ENCODE peak calls at places on chromosomes 13 and 19, in five cellular contexts. D, X, I, A and E are unnamed samples.

GRCh38 chr19:47729468-47729798 is 15.9 kb upstream of the NOP53 start:
- DNase-seq in A (peak), D (peak), X (peak), I (peak), E (no peak)

GRCh38 chr19:46297700-46298476 is 1.0 kb downstream of the HIF3A start:
- DNase-seq in D (no peak), X (peak), I (peak), A (peak), E (no peak)

GRCh38 chr19:52600639-52601024 is 30.5 kb downstream of the ZNF701 start:
- DNase-seq in A (peak), D (peak), X (peak), I (no peak), E (no peak)

GRCh38 chr13:57629821-57630235 is 1.7 kb upstream of the PCDH17 start:
- DNase-seq in A (peak), X (peak), I (peak), D (peak), E (peak)

GRCh38 chr13:27423333-27423732 is 1.1 kb upstream of the GTF3A start:
- DNase-seq in I (no peak), X (no peak), A (no peak), D (no peak), E (no peak)

GRCh38 chr19:50008532-50008931 is 16.6 kb downstream of the VRK3 start:
- DNase-seq in A (no peak), X (no peak), I (no peak), D (no peak), E (peak)

GRCh38 chr19:51096473-51097165 is 11.6 kb downstream of the CTU1 start:
- DNase-seq in A (no peak), I (no peak), D (no peak), X (no peak), E (no peak)

GRCh38 chr19:33670398-33670797 is 48.6 kb downstream of the CHST8 start:
- DNase-seq in A (no peak), X (no peak), D (no peak), I (no peak), E (no peak)

GRCh38 chr13:43664700-43665191 is 122.0 kb downstream of the ENOX1 start:
- DNase-seq in D (peak), A (peak), X (peak), I (peak), E (no peak)

GRCh38 chr13:40087021-40088002 is 431.9 kb downstream of the COG6 start:
- DNase-seq in X (no peak), D (no peak), I (no peak), A (no peak), E (no peak)

GRCh38 chr13:31225180-31225579 is 25.4 kb downstream of the B3GLCT start:
- DNase-seq in A (no peak), I (no peak), X (no peak), D (no peak), E (no peak)

GRCh38 chr13:103436057-103436654 is 369.9 kb upstream of the SLC10A2 start:
- DNase-seq in A (no peak), I (no peak), X (no peak), D (no peak), E (no peak)

GRCh38 chr19:40445637-40445944 is 1.5 kb upstream of the SERTAD3 start:
- DNase-seq in A (no peak), D (no peak), I (no peak), X (no peak), E (no peak)

GRCh38 chr19:40443930-40444180 is 280 bp downstream of the SERTAD3 start:
- DNase-seq in I (no peak), A (no peak), X (no peak), D (no peak), E (no peak)

GRCh38 chr19:40443131-40443929 is 805 bp downstream of the SERTAD3 start:
- DNase-seq in I (peak), X (peak), A (peak), D (peak), E (peak)

GRCh38 chr19:40445006-40445312 is 824 bp upstream of the SERTAD3 start:
- DNase-seq in A (no peak), D (no peak), I (no peak), X (no peak), E (no peak)

DNA sequence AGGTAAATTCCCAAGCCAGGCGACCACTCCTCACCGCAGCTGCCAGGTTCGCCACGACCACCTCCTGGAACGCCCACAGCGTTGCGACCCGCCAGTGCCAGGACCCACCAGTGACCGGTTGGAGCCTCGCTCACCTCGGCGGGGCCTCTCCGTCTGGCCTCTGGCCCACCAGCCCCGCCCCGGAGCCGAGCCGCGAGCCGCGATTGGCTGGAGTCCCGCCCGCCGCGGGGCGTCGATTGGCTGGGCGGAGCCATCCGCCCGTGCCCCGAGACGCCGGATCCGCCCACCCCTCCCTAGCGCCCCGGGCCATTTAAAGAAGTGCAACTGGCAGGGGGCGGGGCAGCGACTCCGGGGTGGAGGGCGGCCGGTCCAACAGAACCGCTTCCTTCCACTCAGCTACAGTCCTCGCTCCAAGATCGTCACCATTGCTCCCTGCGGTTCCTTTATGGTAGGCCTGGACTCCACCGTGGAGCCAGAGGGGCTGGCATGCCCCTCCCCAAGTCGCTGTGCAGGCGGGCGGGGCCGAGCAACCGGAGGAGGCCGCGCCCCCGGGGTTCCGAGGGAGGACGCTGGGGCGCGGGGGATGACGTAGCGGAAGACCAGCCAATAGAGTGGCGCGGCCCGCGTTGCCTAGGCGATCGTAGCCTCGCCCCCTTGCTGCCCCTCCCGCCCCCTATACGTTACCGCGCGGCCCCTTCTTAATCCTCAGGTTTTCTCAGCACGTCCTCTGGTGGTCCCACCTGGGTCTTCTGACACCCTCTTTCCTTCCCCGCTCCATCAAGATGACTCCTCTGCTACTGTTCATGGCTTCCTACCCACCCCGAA is at the start of gene SERTAD3:
- DNase-seq in X (peak), D (peak), I (peak), A (peak), E (peak)
- TF ChIP-seq CTCF in X (no peak), D (peak), I (peak), A (no peak), E (peak)

GRCh38 chr13:49844191-49844590 is 51.7 kb upstream of the KPNA3 start:
- DNase-seq in D (no peak), I (no peak), X (no peak), A (no peak), E (no peak)

GRCh38 chr13:49840667-49841066 is 48.2 kb upstream of the KPNA3 start:
- DNase-seq in I (no peak), D (no peak), A (no peak), X (no peak), E (no peak)

GRCh38 chr13:49836516-49836915 is 44.0 kb upstream of the KPNA3 start:
- DNase-seq in A (no peak), I (no peak), D (no peak), X (no peak), E (no peak)

GRCh38 chr13:49838989-49839388 is 46.5 kb upstream of the KPNA3 start:
- DNase-seq in X (no peak), A (no peak), D (no peak), I (no peak), E (no peak)

GRCh38 chr13:49840266-49840665 is 47.8 kb upstream of the KPNA3 start:
- DNase-seq in A (no peak), I (no peak), X (no peak), D (peak), E (no peak)
- TF ChIP-seq CTCF in A (no peak), I (no peak), X (no peak), D (no peak), E (no peak)

DNA sequence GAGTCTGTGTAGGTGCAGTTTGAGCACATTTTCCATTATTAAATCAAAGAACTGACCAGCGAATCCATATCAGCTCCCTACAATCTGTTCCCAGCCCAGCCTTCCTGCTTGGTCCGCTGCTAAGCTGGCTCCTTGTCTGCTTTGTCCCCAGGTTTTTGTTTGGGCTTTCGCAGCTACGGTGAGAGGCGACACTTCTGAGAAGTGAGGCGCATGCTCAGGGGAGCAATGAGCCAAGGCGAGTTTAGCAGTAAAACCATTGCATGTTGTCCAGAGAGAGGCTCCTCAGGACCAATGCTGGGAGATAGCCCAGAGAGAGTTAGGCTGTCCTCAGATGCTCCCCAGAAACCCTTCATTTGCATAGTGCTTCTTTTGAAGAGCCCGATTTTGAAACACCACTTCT is 162.0 kb downstream of the ITGBL1 start:
- DNase-seq in I (no peak), X (no peak), A (no peak), D (no peak), E (no peak)
- TF ChIP-seq CTCF in I (no peak), X (no peak), A (no peak), D (no peak), E (no peak)

GRCh38 chr13:58907347-58907746 is 1256.4 kb downstream of the DIAPH3 start:
- DNase-seq in A (no peak), D (peak), I (peak), X (no peak), E (no peak)
- TF ChIP-seq CTCF in A (no peak), D (peak), I (peak), X (no peak), E (peak)

DNA sequence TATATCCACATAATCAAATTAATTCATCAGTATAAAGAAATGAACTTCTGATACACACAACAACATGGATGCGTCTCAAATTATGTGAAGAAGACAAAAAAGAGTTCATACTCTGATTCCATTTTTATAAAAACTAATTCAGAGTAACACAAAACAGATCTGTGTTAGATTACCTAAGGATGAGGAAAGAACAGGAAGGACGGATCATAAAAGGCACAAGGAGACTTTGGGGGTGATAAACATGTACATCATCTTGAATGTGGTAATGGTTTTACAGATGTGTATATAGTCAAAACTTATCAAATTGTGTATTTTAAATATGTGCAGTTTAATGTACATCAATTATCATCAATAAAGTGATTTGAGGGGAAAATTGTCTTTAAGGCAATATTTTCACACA is 59.9 kb upstream of the DOCK9 start:
- DNase-seq in I (no peak), A (no peak), D (no peak), X (no peak), E (no peak)
- TF ChIP-seq CTCF in I (no peak), A (no peak), D (no peak), X (no peak), E (no peak)

GRCh38 chr19:56079609-56080008 is 41.5 kb downstream of the ZNF787 start:
- DNase-seq in X (no peak), I (no peak), A (no peak), D (no peak), E (no peak)

GRCh38 chr19:56071151-56071550 is 49.9 kb downstream of the ZNF787 start:
- DNase-seq in I (no peak), X (no peak), D (no peak), A (no peak), E (no peak)

GRCh38 chr19:56080669-56081401 is 40.3 kb downstream of the ZNF787 start:
- DNase-seq in X (peak), I (peak), A (peak), D (peak), E (peak)

GRCh38 chr19:56076413-56076998 is 44.6 kb downstream of the ZNF787 start:
- DNase-seq in A (peak), I (peak), X (peak), D (peak), E (peak)
- TF ChIP-seq CTCF in A (peak), I (peak), X (peak), D (peak), E (peak)

GRCh38 chr13:62320731-62321130 is 905.1 kb upstream of the PCDH20 start:
- DNase-seq in I (no peak), D (no peak), A (no peak), X (no peak), E (no peak)

GRCh38 chr13:62321139-62321538 is 905.5 kb upstream of the PCDH20 start:
- DNase-seq in I (no peak), D (no peak), A (no peak), X (no peak), E (no peak)

GRCh38 chr13:62321895-62322294 is 906.2 kb upstream of the PCDH20 start:
- DNase-seq in A (no peak), I (no peak), X (no peak), D (no peak), E (no peak)

GRCh38 chr13:62327367-62327766 is 911.7 kb upstream of the PCDH20 start:
- DNase-seq in A (no peak), X (no peak), D (no peak), I (no peak), E (no peak)

DNA sequence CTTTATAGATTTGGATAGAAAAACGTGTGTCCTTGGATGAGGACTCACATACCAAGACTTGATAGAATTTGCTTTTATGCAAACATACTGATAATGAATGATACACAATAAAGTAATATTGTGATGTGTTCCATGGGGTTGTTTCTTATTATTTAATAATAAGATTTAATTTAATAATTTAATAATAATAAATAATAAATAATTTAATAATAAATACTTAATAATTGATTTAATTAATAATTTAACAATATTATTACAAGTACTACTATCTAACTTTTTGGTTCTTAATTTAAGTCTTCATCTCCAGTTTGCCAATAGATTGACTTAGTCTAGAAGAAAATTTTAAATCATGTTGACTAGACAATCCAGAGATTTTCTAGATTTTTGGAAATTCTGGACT is 909.2 kb upstream of the PCDH20 start:
- DNase-seq in D (no peak), X (no peak), A (no peak), I (no peak), E (no peak)
- TF ChIP-seq CTCF in D (no peak), X (no peak), A (no peak), I (no peak), E (no peak)

DNA sequence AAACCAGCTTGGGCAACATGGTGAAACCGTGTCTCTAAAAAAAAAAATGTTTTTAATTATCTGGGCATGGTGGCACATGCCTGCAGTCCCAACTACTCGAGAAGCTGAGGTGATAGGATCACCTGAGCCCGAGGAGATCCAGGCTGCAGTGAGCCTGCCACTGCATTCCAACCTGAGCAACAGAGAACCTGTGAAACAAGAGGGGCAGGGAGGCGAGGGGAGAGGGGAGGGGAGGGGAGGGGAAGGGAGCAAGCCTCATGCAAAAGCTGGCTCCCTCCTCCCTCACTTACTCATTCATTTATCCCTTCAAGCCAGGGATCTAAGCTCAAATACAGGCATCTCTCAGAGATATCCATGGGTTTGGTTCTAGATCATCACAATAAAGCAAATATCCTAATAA is 8.9 kb downstream of the ATP7B start:
- DNase-seq in D (no peak), A (no peak), X (no peak), I (no peak), E (no peak)
- TF ChIP-seq CTCF in D (no peak), A (no peak), X (no peak), I (no peak), E (no peak)

DNA sequence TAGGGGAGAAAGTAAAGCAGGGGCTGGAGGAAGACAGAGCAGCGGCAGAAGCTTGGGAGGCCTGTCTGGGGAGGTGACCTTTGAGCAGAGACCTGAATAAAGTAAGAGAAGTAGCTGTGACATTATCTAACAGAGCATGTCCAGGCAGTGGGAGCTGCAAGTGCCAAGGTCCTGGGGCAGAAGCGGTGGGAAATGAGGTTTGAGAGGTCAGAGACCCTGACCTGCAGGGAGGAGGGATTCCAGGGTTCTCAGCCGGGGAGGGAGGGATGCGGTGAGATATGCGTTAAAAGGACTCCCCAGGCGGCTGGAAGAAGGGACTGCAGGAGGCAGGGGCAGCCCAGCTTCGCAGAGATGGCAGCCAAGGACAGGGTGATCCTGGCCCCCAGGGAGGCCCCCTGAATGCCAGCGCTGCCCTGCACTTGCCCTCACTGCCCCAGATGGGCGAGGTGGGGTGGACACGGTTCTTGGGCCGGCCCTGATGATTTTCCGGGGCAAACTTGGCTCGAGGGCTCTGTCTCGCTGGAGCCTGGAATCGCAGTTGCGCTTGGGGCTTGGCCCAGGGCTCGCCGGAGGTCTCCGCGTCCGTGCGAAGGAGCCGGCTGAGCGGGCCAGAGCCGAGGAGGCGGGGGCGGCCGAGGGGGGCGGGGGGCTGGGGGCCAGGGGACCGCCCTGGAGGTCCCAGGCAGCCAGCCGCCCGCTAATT is 3.2 kb downstream of the CRLF1 start:
- DNase-seq in X (no peak), D (no peak), I (peak), A (no peak), E (no peak)
- TF ChIP-seq CTCF in X (no peak), D (no peak), I (peak), A (no peak), E (peak)